ENCODE peak calls at places on chromosomes 16 and 17, in seven cellular contexts. C, I, E, H, R, W and G are unnamed samples.
A peak's percentile ranks its signal among the peaks of the same experiment; 100 is the strongest.

GRCh38 chr16:14672403-14672971 is 21.6 kb downstream of the PLA2G10 start:
- DNase-seq in C (no peak), I (peak; percentile 39), R (no peak), W (no peak), E (peak; percentile 53), H (no peak), G (no peak)

GRCh38 chr17:79732804-79733691 is 2.3 kb downstream of the ENPP7 start:
- DNase-seq in H (no peak), R (no peak), C (no peak), I (peak; percentile 31), E (peak; percentile 49), W (no peak), G (peak; percentile 17)

GRCh38 chr17:8051831-8052230 is 13.0 kb downstream of the ALOX15B start:
- DNase-seq in H (no peak), E (no peak), W (no peak), I (no peak), C (no peak), R (peak; percentile 32), G (no peak)

GRCh38 chr17:75587718-75588545 is at the start of gene MYO15B:
- DNase-seq in C (peak; percentile 67), E (peak; percentile 60), W (no peak), R (peak; percentile 72), H (no peak), I (peak; percentile 71), G (no peak)

GRCh38 chr17:50397111-50397918 is at the start of gene LRRC59:
- DNase-seq in C (peak; percentile 94), R (peak; percentile 93), E (peak; percentile 92), H (peak; percentile 99), I (peak; percentile 94), W (peak; percentile 83), G (peak; percentile 72)

GRCh38 chr17:83175551-83176271 is 96.3 kb downstream of the METRNL start:
- DNase-seq in W (no peak), I (no peak), H (no peak), C (no peak), R (no peak), E (no peak), G (no peak)

GRCh38 chr16:69195371-69196029 is 8.5 kb downstream of the SNTB2 start:
- DNase-seq in E (no peak), I (no peak), R (no peak), H (no peak), W (no peak), C (no peak), G (no peak)

GRCh38 chr17:70099884-70100283 is 24.9 kb downstream of the KCNJ16 start:
- DNase-seq in E (no peak), C (no peak), H (no peak), I (no peak), R (no peak), W (no peak), G (no peak)

GRCh38 chr16:78513838-78514237 is 414.4 kb downstream of the WWOX start:
- DNase-seq in W (no peak), H (no peak), R (no peak), E (no peak), C (no peak), I (no peak), G (no peak)

GRCh38 chr17:61203765-61204164 is 195.9 kb upstream of the TBX2 start:
- DNase-seq in W (no peak), C (no peak), R (no peak), H (no peak), I (no peak), E (no peak), G (no peak)

GRCh38 chr17:11880714-11881113 is 116.6 kb downstream of the ZNF18 start:
- DNase-seq in E (no peak), W (peak; percentile 33), C (no peak), H (peak; percentile 22), R (no peak), I (peak; percentile 14), G (no peak)

DNA sequence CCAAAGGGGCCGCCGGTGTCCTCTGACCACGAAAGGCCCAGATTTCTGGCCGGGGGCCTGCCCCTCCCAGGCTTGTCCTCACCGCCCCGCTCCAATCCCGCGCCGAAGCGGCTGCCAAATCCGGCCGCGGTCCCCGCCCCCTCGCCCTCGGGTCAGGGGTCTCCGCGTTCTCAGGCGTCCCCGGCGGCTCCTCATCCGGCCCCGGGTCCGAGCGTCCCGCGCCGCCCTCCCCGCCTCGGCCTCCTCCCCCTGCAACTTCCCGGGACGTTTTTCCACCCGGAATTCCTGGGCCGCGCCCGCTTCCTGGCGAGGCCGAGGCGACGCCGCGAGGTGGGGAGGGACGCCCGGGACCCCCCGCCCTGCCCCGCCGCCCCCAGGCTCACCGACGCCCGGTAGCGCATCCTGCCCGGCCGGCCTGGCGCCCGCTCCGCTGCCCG is 7.2 kb downstream of the MYO1C start:
- DNase-seq in H (peak; percentile 80), I (peak; percentile 60), W (peak; percentile 48), E (peak; percentile 39), C (peak; percentile 80), R (no peak), G (no peak)
- TF ChIP-seq EP300 in H (no peak), I (no peak), W (no peak), E (no peak), C (no peak), R (no peak), G (no peak)

DNA sequence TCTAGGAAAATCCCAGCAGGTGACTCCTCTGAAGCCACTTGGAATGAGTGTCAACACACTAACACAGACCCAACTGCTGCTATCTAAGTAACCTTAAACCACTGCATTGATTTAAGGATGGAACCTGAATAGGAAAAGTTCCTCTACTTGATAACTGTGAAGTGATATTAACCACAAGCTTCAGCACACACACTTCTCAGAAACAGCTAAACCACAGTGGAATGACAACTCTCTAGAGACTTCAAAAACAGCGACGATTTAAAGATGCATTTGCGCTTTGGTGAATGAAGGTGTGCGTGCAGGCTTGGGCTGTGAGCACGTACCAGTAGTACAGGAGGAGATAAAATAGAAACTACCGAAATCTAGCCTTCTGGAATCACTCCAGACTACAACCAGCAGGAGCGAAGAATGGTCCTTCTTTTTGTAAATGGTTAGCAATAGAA is 137.6 kb upstream of the CORO6 start:
- DNase-seq in C (no peak), W (peak; percentile 14), H (no peak), E (no peak), R (no peak), I (peak; percentile 29), G (no peak)
- TF ChIP-seq EP300 in C (no peak), W (no peak), H (no peak), E (no peak), R (no peak), I (no peak), G (no peak)

GRCh38 chr16:85269165-85269564 is 156.9 kb upstream of the CIBAR2 start:
- DNase-seq in E (no peak), R (no peak), I (no peak), W (no peak), C (no peak), H (no peak), G (no peak)
- TF ChIP-seq EP300 in E (no peak), R (no peak), I (no peak), W (no peak), C (no peak), H (no peak), G (no peak)

DNA sequence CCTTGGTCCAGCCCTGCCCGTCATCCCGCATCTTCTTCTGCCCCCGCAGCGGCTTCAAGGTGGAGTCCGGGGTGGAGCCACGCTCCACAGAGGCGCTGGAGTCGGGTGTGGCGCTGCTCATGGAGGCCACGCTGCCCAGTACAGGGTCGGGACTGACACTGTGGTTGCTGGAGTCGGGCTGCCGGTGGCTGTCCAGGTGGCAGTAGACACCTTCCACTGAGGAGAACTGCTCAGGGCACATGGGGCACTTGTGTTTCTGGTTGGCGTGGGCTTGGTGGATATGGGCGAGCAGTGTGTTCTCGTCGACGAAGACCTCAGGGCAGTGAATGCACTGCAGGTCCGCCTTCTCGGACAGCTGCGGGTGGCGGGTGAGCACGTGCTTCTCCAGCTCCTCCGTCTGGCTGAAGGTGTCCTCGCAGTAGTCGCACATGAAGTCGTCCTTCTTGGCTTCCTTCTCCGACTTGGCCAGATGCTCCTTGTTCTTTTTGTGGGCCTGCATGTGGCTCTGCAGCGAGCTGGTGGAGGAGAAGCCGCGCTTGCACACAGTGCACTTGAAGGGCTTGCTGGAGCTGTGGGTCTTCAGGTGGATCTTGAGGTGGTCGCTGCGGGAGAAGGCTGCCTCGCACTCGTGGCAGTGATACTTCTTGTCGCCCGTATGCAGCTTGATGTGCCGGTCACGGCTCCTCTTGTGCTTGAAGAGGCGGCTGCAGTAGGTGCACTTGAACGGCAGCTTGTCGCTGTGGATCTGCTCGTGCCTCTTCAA is 217.8 kb downstream of the ZNF423 start:
- DNase-seq in H (no peak), R (no peak), W (no peak), C (no peak), E (no peak), I (no peak), G (no peak)
- TF ChIP-seq EP300 in H (no peak), R (no peak), W (no peak), C (no peak), E (no peak), I (no peak), G (no peak)

GRCh38 chr16:85515319-85515745 is 97.8 kb upstream of the GSE1 start:
- DNase-seq in E (no peak), C (no peak), H (peak; percentile 82), R (no peak), I (no peak), W (no peak), G (no peak)

GRCh38 chr16:85514295-85514600 is 98.9 kb upstream of the GSE1 start:
- DNase-seq in I (peak; percentile 50), H (no peak), R (peak; percentile 91), W (no peak), E (no peak), C (peak; percentile 83), G (no peak)

GRCh38 chr16:85513649-85514048 is 99.5 kb upstream of the GSE1 start:
- DNase-seq in W (no peak), R (no peak), C (no peak), I (no peak), E (no peak), H (no peak), G (no peak)

GRCh38 chr16:85515830-85516397 is 97.2 kb upstream of the GSE1 start:
- DNase-seq in E (peak; percentile 69), H (peak; percentile 85), C (no peak), R (peak; percentile 68), I (no peak), W (no peak), G (no peak)

GRCh38 chr16:85514601-85515318 is 98.4 kb upstream of the GSE1 start:
- DNase-seq in W (peak; percentile 95), C (no peak), I (peak; percentile 56), R (peak; percentile 89), H (peak; percentile 84), E (peak; percentile 77), G (peak; percentile 31)
- TF ChIP-seq EP300 in W (peak; percentile 78), C (no peak), I (no peak), R (no peak), H (no peak), E (no peak), G (no peak)

GRCh38 chr16:75952124-75952523 is 225.8 kb upstream of the CPHXL start:
- DNase-seq in W (no peak), C (no peak), I (no peak), R (no peak), H (no peak), E (no peak), G (no peak)

DNA sequence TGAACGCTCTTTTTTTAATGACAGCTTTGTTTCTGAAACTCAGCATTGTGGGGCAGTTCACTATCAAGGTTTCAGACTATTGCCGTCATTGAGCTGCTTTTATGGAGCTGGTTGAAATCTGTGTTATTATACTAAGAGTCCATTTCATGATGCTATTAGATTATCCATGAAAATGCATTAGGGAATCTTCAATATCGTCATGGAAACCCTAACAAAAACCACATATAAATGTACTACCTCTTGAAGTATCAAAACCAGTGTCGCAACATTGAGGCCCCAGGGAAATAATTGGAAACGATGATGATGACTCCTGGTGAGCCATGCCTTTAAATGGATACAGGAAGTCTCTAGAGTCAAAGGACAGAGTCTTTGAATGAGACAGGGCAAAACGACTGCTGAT is 231.6 kb upstream of the CPHXL start:
- DNase-seq in E (no peak), W (no peak), C (no peak), R (no peak), H (no peak), I (no peak), G (no peak)
- TF ChIP-seq EP300 in E (no peak), W (no peak), C (no peak), R (no peak), H (no peak), I (no peak), G (no peak)